ENCODE peak calls at places on chromosomes 7 and 10, in four cellular contexts. V is K562, Q is H1, R is SK-N-SH. S is an unnamed sample.

GRCh38 chr10:69761320-69761719 is 40.4 kb upstream of the COL13A1 start:
- DNase-seq in Q (no peak), V (no peak), R (no peak), S (no peak)

GRCh38 chr10:31620236-31621151 is 301.5 kb downstream of the ZEB1 start:
- DNase-seq in V (peak), R (no peak), Q (peak), S (peak)

GRCh38 chr7:111560773-111561658 is 1.3 kb downstream of the IMMP2L start:
- DNase-seq in Q (no peak), R (peak), V (peak), S (no peak)

GRCh38 chr10:3668276-3668960 is 116.6 kb downstream of the KLF6 start:
- DNase-seq in R (no peak), V (peak), Q (peak), S (peak)

GRCh38 chr7:155580367-155580766 is 34.0 kb upstream of the CNPY1 start:
- DNase-seq in Q (no peak), V (no peak), R (no peak), S (no peak)

GRCh38 chr10:43262902-43263466 is 3.9 kb downstream of the RASGEF1A start:
- DNase-seq in Q (no peak), R (no peak), V (no peak), S (peak)

GRCh38 chr10:36888925-36889573 is 236.3 kb upstream of the ANKRD30A start:
- DNase-seq in V (peak), Q (peak), R (peak), S (peak)

GRCh38 chr7:39615350-39615975 is 7.9 kb upstream of the RALA start:
- DNase-seq in Q (no peak), V (no peak), R (no peak), S (no peak)

GRCh38 chr7:34107306-34107705 is 202.0 kb downstream of the BMPER start:
- DNase-seq in V (no peak), Q (no peak), R (no peak), S (no peak)

GRCh38 chr7:135939268-135939667 is 37.9 kb downstream of the MTPN start:
- DNase-seq in Q (no peak), R (no peak), V (peak), S (no peak)

GRCh38 chr7:3067193-3067592 is 23.5 kb upstream of the CARD11 start:
- DNase-seq in R (no peak), Q (no peak), V (no peak), S (no peak)

GRCh38 chr10:23886355-23886754 is 322.6 kb upstream of the KIAA1217 start:
- DNase-seq in R (no peak), Q (no peak), V (no peak), S (peak)

GRCh38 chr7:37476428-37476827 is 27.8 kb upstream of the ELMO1 start:
- DNase-seq in R (no peak), V (no peak), Q (no peak), S (no peak)

GRCh38 chr7:15463801-15464761 is 97.7 kb downstream of the AGMO start:
- DNase-seq in R (no peak), V (no peak), Q (no peak), S (no peak)

GRCh38 chr7:142461437-142461836 is 203.6 kb upstream of the PRSS58 start:
- DNase-seq in V (no peak), Q (no peak), R (no peak), S (no peak)

GRCh38 chr7:129949292-129950133 is 3.2 kb downstream of the UBE2H start:
- DNase-seq in Q (peak), V (no peak), R (peak), S (peak)

GRCh38 chr7:3294432-3295100 is 6.5 kb upstream of the SDK1 start:
- DNase-seq in Q (peak), V (no peak), R (no peak), S (peak)

GRCh38 chr10:95319239-95319638 is 28.4 kb upstream of the PDLIM1 start:
- DNase-seq in Q (no peak), R (no peak), V (no peak), S (no peak)

GRCh38 chr7:43201912-43202311 is 89.5 kb downstream of the HECW1 start:
- DNase-seq in Q (no peak), R (no peak), V (no peak), S (no peak)

GRCh38 chr10:36759111-36759805 is 366.1 kb upstream of the ANKRD30A start:
- DNase-seq in Q (no peak), R (no peak), V (no peak), S (no peak)

GRCh38 chr10:121165276-121165675 is 314.1 kb downstream of the WDR11 start:
- DNase-seq in Q (no peak), V (no peak), R (no peak), S (no peak)

GRCh38 chr10:26832960-26833359 is 27.8 kb downstream of the ABI1 start:
- DNase-seq in Q (no peak), V (no peak), R (no peak), S (no peak)

GRCh38 chr10:21733710-21734109 is 199.7 kb downstream of the MLLT10 start:
- DNase-seq in V (no peak), R (no peak), Q (no peak), S (no peak)

GRCh38 chr10:60098676-60099601 is 192.6 kb upstream of the CCDC6 start:
- DNase-seq in V (peak), R (peak), Q (peak), S (no peak)

GRCh38 chr10:60450291-60450690 is 60.6 kb upstream of the ANK3 start:
- DNase-seq in Q (no peak), V (no peak), R (no peak), S (no peak)

GRCh38 chr7:136687693-136688322 is 180.6 kb upstream of the CHRM2 start:
- DNase-seq in Q (no peak), V (peak), R (peak), S (no peak)

GRCh38 chr7:55026086-55026790 is 7.4 kb downstream of the EGFR start:
- DNase-seq in V (no peak), R (no peak), Q (no peak), S (no peak)

GRCh38 chr7:148472406-148472805 is 118.2 kb upstream of the C7orf33 start:
- DNase-seq in Q (no peak), V (no peak), R (no peak), S (no peak)

GRCh38 chr7:121262221-121262620 is 66.6 kb upstream of the WNT16 start:
- DNase-seq in V (no peak), R (no peak), Q (no peak), S (no peak)

GRCh38 chr7:27101906-27102577 is 441 bp downstream of the HOXA2 start:
- DNase-seq in R (no peak), V (no peak), Q (no peak), S (peak)

GRCh38 chr7:44533301-44534055 is 7.7 kb downstream of the NPC1L1 start:
- DNase-seq in V (no peak), Q (no peak), R (peak), S (no peak)

GRCh38 chr10:100562806-100563293 is 27.1 kb downstream of the HIF1AN start:
- DNase-seq in R (peak), V (peak), Q (peak), S (peak)

GRCh38 chr7:50450691-50451051 is 521 bp upstream of the FIGNL1 start:
- DNase-seq in V (no peak), Q (peak), R (peak), S (peak)

GRCh38 chr7:10733747-10734146 is 239.9 kb upstream of the PHF14 start:
- DNase-seq in R (no peak), Q (no peak), V (no peak), S (no peak)

DNA sequence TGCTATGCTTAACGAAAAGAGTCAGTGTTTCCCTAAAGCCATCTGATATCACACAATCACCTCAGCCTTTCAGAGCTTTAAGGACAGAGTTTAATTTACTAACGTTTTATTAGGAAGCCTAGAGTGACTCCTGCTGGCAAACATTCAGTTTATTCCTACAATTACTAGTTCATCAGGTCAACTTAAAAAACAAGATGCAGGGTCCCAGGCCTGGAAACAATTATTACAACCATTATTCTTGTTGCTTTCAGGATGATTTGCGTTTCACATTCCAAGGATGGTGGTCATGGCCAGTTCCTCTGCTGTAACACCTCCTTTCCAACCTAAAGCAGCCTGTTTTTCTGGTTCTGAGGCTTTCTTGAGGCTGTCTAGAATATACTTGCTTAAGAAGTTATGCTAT is 1.5 kb upstream of the FAM53B start:
- DNase-seq in V (peak), R (peak), Q (no peak), S (no peak)
- TF ChIP-seq TEAD4 in V (no peak), R (no peak), Q (no peak), S (no peak)

GRCh38 chr10:786666-787512 is 97.4 kb upstream of the DIP2C start:
- DNase-seq in R (peak), V (no peak), Q (peak), S (no peak)
- TF ChIP-seq TEAD4 in R (no peak), V (no peak), Q (no peak), S (no peak)

GRCh38 chr7:158559356-158559755 is 28.3 kb downstream of the PTPRN2 start:
- DNase-seq in Q (no peak), R (no peak), V (no peak), S (no peak)
- TF ChIP-seq TEAD4 in Q (no peak), R (no peak), V (no peak), S (no peak)

GRCh38 chr10:104260775-104261115 is 6.1 kb downstream of the GSTO1 start:
- DNase-seq in R (no peak), V (no peak), Q (no peak), S (no peak)
- TF ChIP-seq TEAD4 in R (no peak), V (no peak), Q (no peak), S (no peak)

GRCh38 chr10:89148061-89148460 is 59.1 kb downstream of the CH25H start:
- DNase-seq in Q (no peak), V (no peak), R (no peak), S (no peak)
- TF ChIP-seq TEAD4 in Q (no peak), V (no peak), R (no peak), S (no peak)

S was measured in WTC11.